ENCODE peak calls at places on chromosomes 12 and 14, in five cellular contexts. W is MM.1S, B is A549, L is GM13976, J is AG09309. I is an unnamed sample.

GRCh38 chr12:127943481-127944210 is 323.3 kb upstream of the TMEM132C start:
- DNase-seq in W (no peak), B (no peak), L (no peak), J (no peak), I (no peak)

GRCh38 chr12:90058721-90059120 is 350.1 kb upstream of the ATP2B1 start:
- DNase-seq in W (no peak), B (no peak), L (no peak), J (peak), I (no peak)

GRCh38 chr12:1847411-1847810 is 27.0 kb downstream of the LRTM2 start:
- DNase-seq in W (no peak), B (no peak), L (no peak), J (no peak), I (no peak)

GRCh38 chr14:94677747-94678146 is 65.6 kb downstream of the SERPINA3 start:
- DNase-seq in W (no peak), B (no peak), L (no peak), J (no peak), I (no peak)

GRCh38 chr14:103384450-103385152 is 614 bp upstream of the MARK3 start:
- DNase-seq in W (no peak), B (no peak), L (no peak), J (no peak), I (no peak)

GRCh38 chr12:124506145-124506831 is 61.1 kb downstream of the NCOR2 start:
- DNase-seq in W (no peak), B (no peak), L (no peak), J (no peak), I (peak)

GRCh38 chr12:78316656-78317055 is 486.0 kb downstream of the NAV3 start:
- DNase-seq in W (no peak), B (no peak), L (no peak), J (no peak), I (no peak)

GRCh38 chr14:95340201-95340697 is 20.5 kb upstream of the CLMN start:
- DNase-seq in W (no peak), B (peak), L (no peak), J (no peak), I (no peak)

GRCh38 chr12:45731376-45731775 is 1.9 kb downstream of the ARID2 start:
- DNase-seq in W (no peak), B (no peak), L (no peak), J (no peak), I (no peak)

GRCh38 chr12:93107514-93107942 is 178.4 kb upstream of the EEA1 start:
- DNase-seq in W (no peak), B (no peak), L (no peak), J (no peak), I (no peak)

GRCh38 chr12:22518067-22518719 is 26.1 kb downstream of the C2CD5 start:
- DNase-seq in W (no peak), B (no peak), L (no peak), J (no peak), I (no peak)

GRCh38 chr12:41932470-41932991 is 212.1 kb downstream of the GXYLT1 start:
- DNase-seq in W (no peak), B (no peak), L (peak), J (no peak), I (peak)

GRCh38 chr12:47343684-47344567 is 264.2 kb upstream of the AMIGO2 start:
- DNase-seq in W (no peak), B (no peak), L (no peak), J (peak), I (no peak)

GRCh38 chr12:119328111-119328510 is 6.4 kb upstream of the CCDC60 start:
- DNase-seq in W (no peak), B (peak), L (no peak), J (no peak), I (no peak)

DNA sequence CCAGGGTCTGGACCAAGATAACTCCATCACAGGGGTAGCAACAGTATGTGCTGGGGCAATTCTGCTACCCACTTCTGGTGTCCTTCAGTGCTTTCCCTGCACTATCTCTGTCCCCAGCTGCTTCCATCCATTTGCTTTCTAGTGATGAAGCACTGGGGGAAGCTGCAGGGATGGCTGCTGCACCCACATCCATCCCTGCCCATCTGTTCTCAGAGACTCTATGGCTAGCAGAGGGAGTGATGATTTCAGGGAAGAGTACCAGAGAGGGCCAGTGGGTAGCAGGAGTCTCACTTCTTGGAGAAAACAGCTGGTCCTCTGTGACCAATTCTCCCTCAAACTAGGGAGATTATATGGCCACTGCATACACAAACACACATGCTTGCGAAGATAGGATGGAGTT is 44.2 kb downstream of the ETV6 start:
- DNase-seq in W (no peak), B (no peak), L (no peak), J (no peak), I (no peak)
- TF ChIP-seq CTCF in W (no peak), B (no peak), L (no peak), J (no peak), I (no peak)

GRCh38 chr12:26347300-26347699 is 151.9 kb downstream of the SSPN start:
- DNase-seq in W (no peak), B (no peak), L (no peak), J (no peak), I (no peak)
- TF ChIP-seq CTCF in W (no peak), B (no peak), L (no peak), J (no peak), I (no peak)

GRCh38 chr14:43503508-43503907 is 1003.6 kb downstream of the FSCB start:
- DNase-seq in W (peak), B (no peak), L (no peak), J (no peak), I (no peak)
- TF ChIP-seq CTCF in W (peak), B (no peak), L (no peak), J (no peak), I (no peak)

DNA sequence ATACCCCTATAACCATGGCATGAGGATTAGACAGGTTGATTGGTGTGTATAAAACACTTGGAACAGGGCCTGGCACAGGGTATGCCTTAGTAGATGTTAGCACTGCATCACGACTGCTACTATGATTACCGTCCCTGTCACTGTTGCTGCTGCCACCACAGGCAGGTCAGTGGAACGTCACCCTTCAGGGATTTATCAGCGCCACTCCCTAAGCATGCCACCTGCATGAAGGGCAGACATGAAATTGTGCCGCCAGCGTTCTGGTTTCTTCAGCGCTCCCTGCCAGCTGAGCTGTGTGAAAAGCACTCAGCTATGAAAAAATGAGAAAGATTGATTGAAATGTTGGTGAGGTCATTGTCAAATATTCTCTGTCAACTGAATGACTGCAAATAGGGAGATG is 477.0 kb downstream of the DPF3 start:
- DNase-seq in W (peak), B (peak), L (no peak), J (no peak), I (no peak)
- TF ChIP-seq CTCF in W (peak), B (no peak), L (no peak), J (no peak), I (no peak)

DNA sequence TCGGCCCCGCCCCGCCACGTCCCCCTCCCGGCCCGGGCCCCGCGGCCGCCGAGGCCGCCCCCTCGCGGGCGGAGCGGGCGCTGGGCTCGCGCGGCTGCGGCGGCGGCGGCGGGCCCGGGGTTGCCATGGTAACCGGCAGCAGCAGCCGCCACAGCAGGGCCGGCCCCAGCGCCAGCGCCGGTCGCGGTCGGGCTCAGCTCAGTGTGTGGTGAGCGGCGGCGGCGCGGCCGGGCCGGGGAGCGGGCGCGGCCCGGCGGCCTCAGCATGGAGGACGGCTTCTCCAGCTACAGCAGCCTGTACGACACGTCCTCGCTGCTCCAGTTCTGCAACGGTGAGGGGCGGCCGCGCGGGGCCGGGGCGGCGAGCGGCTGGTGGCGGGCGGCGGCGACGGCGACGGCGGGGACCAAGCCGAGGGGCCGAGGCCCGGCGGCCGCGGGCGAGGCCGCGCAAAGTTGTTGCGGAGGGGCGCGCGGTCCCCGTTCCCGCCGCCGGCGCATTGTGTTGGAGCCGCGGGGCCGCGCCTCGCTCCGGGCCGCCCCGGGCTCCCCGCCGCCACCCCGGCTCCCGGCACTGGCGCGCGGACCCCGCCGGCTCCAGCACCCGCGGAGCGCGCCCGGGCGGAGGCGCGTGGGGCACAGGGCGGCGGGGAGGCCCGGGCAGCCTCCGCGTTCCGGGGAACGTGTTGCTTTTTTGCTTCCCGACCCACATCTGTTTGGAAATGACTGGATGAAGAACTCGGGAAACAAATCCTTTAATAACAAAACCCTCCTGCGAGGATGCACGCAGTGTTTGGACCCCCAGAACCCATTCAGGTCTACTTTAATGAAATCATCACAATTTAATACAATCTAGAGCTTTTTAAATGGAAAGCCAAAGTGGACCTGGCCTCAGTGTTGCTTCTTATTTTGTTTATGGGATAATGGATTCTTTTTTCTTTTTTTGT is at the start of gene EML1:
- DNase-seq in W (peak), B (peak), L (peak), J (no peak), I (no peak)
- TF ChIP-seq CTCF in W (no peak), B (peak), L (peak), J (no peak), I (no peak)

GRCh38 chr14:63134801-63135200 is 69.4 kb upstream of the RHOJ start:
- DNase-seq in W (no peak), B (no peak), L (no peak), J (no peak), I (no peak)
- TF ChIP-seq CTCF in W (peak), B (no peak), L (no peak), J (no peak), I (no peak)